ENCODE peak calls at places on chromosome 18, in four cellular contexts. One of them, this sample, is unnamed.

GRCh38 chr18:6363216-6363615 is 51.5 kb downstream of the L3MBTL4 start:
- DNase-seq in A549: no peak
- DNase-seq in GM12878: peak
- DNase-seq in HepG2: no peak
- DNase-seq in this sample: no peak

GRCh38 chr18:46793565-46793964 is 36.7 kb upstream of the ST8SIA5 start:
- DNase-seq in GM12878: no peak
- DNase-seq in HepG2: no peak
- DNase-seq in A549: no peak
- DNase-seq in this sample: no peak

GRCh38 chr18:76447268-76447890 is 47.7 kb downstream of the ZNF516 start:
- DNase-seq in GM12878: no peak
- DNase-seq in A549: no peak
- DNase-seq in HepG2: no peak
- DNase-seq in this sample: no peak

GRCh38 chr18:48957616-48958015 is 6.9 kb upstream of the SMAD7 start:
- DNase-seq in HepG2: no peak
- DNase-seq in GM12878: no peak
- DNase-seq in A549: no peak
- DNase-seq in this sample: no peak

GRCh38 chr18:68972176-68972575 is 174.3 kb downstream of the CCDC102B start:
- DNase-seq in HepG2: no peak
- DNase-seq in A549: no peak
- DNase-seq in GM12878: no peak
- DNase-seq in this sample: no peak

GRCh38 chr18:79935499-79935898 is 16.0 kb downstream of the SLC66A2 start:
- DNase-seq in A549: no peak
- DNase-seq in HepG2: no peak
- DNase-seq in GM12878: no peak
- DNase-seq in this sample: no peak

GRCh38 chr18:31876707-31877106 is 66.2 kb downstream of the TRAPPC8 start:
- DNase-seq in HepG2: no peak
- DNase-seq in GM12878: no peak
- DNase-seq in A549: no peak
- DNase-seq in this sample: no peak

GRCh38 chr18:12543697-12544096 is 114.2 kb downstream of the SPIRE1 start:
- DNase-seq in GM12878: no peak
- DNase-seq in HepG2: no peak
- DNase-seq in A549: no peak
- DNase-seq in this sample: no peak

GRCh38 chr18:47944972-47945843 is 14.7 kb upstream of the SMAD2 start:
- DNase-seq in GM12878: no peak
- DNase-seq in A549: no peak
- DNase-seq in HepG2: peak
- DNase-seq in this sample: no peak

GRCh38 chr18:74266161-74266560 is 25.6 kb downstream of the CYB5A start:
- DNase-seq in A549: no peak
- DNase-seq in HepG2: peak
- DNase-seq in GM12878: no peak
- DNase-seq in this sample: no peak

GRCh38 chr18:77131100-77131651 is 1.4 kb downstream of the MBP start:
- DNase-seq in A549: no peak
- DNase-seq in HepG2: no peak
- DNase-seq in GM12878: no peak
- DNase-seq in this sample: no peak

GRCh38 chr18:72460210-72460680 is 83.9 kb downstream of the CBLN2 start:
- DNase-seq in HepG2: no peak
- DNase-seq in GM12878: no peak
- DNase-seq in A549: no peak
- DNase-seq in this sample: no peak

GRCh38 chr18:77433076-77433475 is 183.4 kb downstream of the GALR1 start:
- DNase-seq in A549: no peak
- DNase-seq in HepG2: no peak
- DNase-seq in GM12878: no peak
- DNase-seq in this sample: no peak

GRCh38 chr18:76604642-76605240 is 109.7 kb upstream of the ZNF516 start:
- DNase-seq in A549: no peak
- DNase-seq in GM12878: no peak
- DNase-seq in HepG2: no peak
- DNase-seq in this sample: no peak

GRCh38 chr18:8773980-8774379 is 68.6 kb downstream of the MTCL1 start:
- DNase-seq in HepG2: no peak
- DNase-seq in GM12878: no peak
- DNase-seq in A549: no peak
- DNase-seq in this sample: no peak

GRCh38 chr18:63148449-63149199 is 170.9 kb downstream of the BCL2 start:
- DNase-seq in HepG2: no peak
- DNase-seq in GM12878: no peak
- DNase-seq in A549: no peak
- DNase-seq in this sample: no peak

GRCh38 chr18:48951448-48952286 is 902 bp upstream of the SMAD7 start:
- DNase-seq in A549: no peak
- DNase-seq in HepG2: peak
- DNase-seq in GM12878: no peak
- DNase-seq in this sample: peak

GRCh38 chr18:70373062-70373519 is 84.2 kb downstream of the SOCS6 start:
- DNase-seq in GM12878: no peak
- DNase-seq in HepG2: peak
- DNase-seq in A549: peak
- DNase-seq in this sample: no peak

GRCh38 chr18:51522821-51523220 is 325.3 kb upstream of the MEX3C start:
- DNase-seq in GM12878: no peak
- DNase-seq in A549: peak
- DNase-seq in HepG2: no peak
- DNase-seq in this sample: no peak

GRCh38 chr18:79740741-79741700 is 56.7 kb upstream of the KCNG2 start:
- DNase-seq in HepG2: no peak
- DNase-seq in A549: no peak
- DNase-seq in GM12878: no peak
- DNase-seq in this sample: no peak

GRCh38 chr18:25299426-25299825 is 52.5 kb downstream of the ZNF521 start:
- DNase-seq in HepG2: no peak
- DNase-seq in GM12878: no peak
- DNase-seq in A549: no peak
- DNase-seq in this sample: no peak

GRCh38 chr18:13436596-13436995 is 218.0 kb downstream of the LDLRAD4 start:
- DNase-seq in GM12878: no peak
- DNase-seq in HepG2: no peak
- DNase-seq in A549: no peak
- DNase-seq in this sample: no peak

GRCh38 chr18:55557211-55557610 is 30.8 kb downstream of the TCF4 start:
- DNase-seq in GM12878: no peak
- DNase-seq in A549: no peak
- DNase-seq in HepG2: no peak
- DNase-seq in this sample: peak

GRCh38 chr18:79486356-79487197 is 90.8 kb downstream of the NFATC1 start:
- DNase-seq in A549: no peak
- DNase-seq in HepG2: no peak
- DNase-seq in GM12878: no peak
- DNase-seq in this sample: no peak

GRCh38 chr18:40019797-40020392 is 1935.1 kb upstream of the PIK3C3 start:
- DNase-seq in A549: no peak
- DNase-seq in HepG2: no peak
- DNase-seq in GM12878: no peak
- DNase-seq in this sample: no peak

GRCh38 chr18:78407456-78407823 is 572.2 kb upstream of the SALL3 start:
- DNase-seq in A549: no peak
- DNase-seq in GM12878: no peak
- DNase-seq in HepG2: no peak
- DNase-seq in this sample: no peak

GRCh38 chr18:33372442-33372841 is 68.1 kb downstream of the CCDC178 start:
- DNase-seq in A549: no peak
- DNase-seq in GM12878: no peak
- DNase-seq in HepG2: no peak
- DNase-seq in this sample: no peak

GRCh38 chr18:33578371-33579146 is 540 bp downstream of the ASXL3 start:
- DNase-seq in A549: no peak
- DNase-seq in GM12878: no peak
- DNase-seq in HepG2: peak
- DNase-seq in this sample: no peak

GRCh38 chr18:66193938-66194337 is 410.0 kb downstream of the CDH19 start:
- DNase-seq in A549: no peak
- DNase-seq in HepG2: no peak
- DNase-seq in GM12878: no peak
- DNase-seq in this sample: no peak

GRCh38 chr18:32049393-32050161 is 31.0 kb downstream of the RNF125 start:
- DNase-seq in GM12878: no peak
- DNase-seq in A549: no peak
- DNase-seq in HepG2: no peak
- DNase-seq in this sample: no peak

DNA sequence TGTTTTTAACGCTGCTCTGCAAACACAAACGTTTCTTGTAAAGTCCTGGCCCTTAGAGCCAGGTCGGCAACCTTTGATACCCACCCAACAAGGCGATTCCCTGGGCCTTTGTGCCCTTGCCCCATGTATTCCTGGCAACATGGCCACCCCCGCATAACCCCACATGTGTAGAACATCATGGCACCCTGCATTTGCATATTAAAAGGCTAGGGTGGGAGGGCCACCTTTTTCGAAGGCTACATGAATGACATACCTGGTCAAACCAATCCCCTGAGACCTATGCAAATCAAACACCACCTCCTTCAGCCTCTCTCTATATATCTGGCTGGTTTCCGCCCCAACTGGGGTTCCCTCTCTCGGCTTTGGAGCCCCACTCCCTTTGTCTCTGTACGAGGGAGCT is 105.2 kb downstream of the MYO5B start:
- DNase-seq in HepG2: no peak
- DNase-seq in A549: no peak
- DNase-seq in GM12878: no peak
- DNase-seq in this sample: no peak
- TF ChIP-seq PBX3 in HepG2: no peak
- TF ChIP-seq PBX3 in A549: no peak
- TF ChIP-seq PBX3 in GM12878: no peak
- TF ChIP-seq PBX3 in this sample: no peak

GRCh38 chr18:23398401-23398800 is 54.7 kb upstream of the RIOK3 start:
- DNase-seq in GM12878: no peak
- DNase-seq in A549: no peak
- DNase-seq in HepG2: no peak
- DNase-seq in this sample: no peak

GRCh38 chr18:23399067-23399466 is 54.0 kb upstream of the RIOK3 start:
- DNase-seq in A549: no peak
- DNase-seq in GM12878: no peak
- DNase-seq in HepG2: no peak
- DNase-seq in this sample: no peak

GRCh38 chr18:23400918-23401317 is 52.2 kb upstream of the RIOK3 start:
- DNase-seq in GM12878: no peak
- DNase-seq in A549: no peak
- DNase-seq in HepG2: no peak
- DNase-seq in this sample: no peak

GRCh38 chr18:23403310-23403709 is 49.8 kb upstream of the RIOK3 start:
- DNase-seq in A549: no peak
- DNase-seq in HepG2: no peak
- DNase-seq in GM12878: no peak
- DNase-seq in this sample: no peak

GRCh38 chr18:23401400-23402347 is 51.4 kb upstream of the RIOK3 start:
- DNase-seq in A549: no peak
- DNase-seq in HepG2: peak
- DNase-seq in GM12878: no peak
- DNase-seq in this sample: no peak
- TF ChIP-seq PBX3 in A549: no peak
- TF ChIP-seq PBX3 in HepG2: no peak
- TF ChIP-seq PBX3 in GM12878: no peak
- TF ChIP-seq PBX3 in this sample: no peak

GRCh38 chr18:9965711-9966624 is 52.2 kb downstream of the VAPA start:
- DNase-seq in GM12878: no peak
- DNase-seq in A549: no peak
- DNase-seq in HepG2: no peak
- DNase-seq in this sample: no peak
- TF ChIP-seq PBX3 in GM12878: no peak
- TF ChIP-seq PBX3 in A549: no peak
- TF ChIP-seq PBX3 in HepG2: no peak
- TF ChIP-seq PBX3 in this sample: no peak

GRCh38 chr18:44170208-44170880 is 510.3 kb upstream of the SETBP1 start:
- DNase-seq in HepG2: no peak
- DNase-seq in GM12878: no peak
- DNase-seq in A549: no peak
- DNase-seq in this sample: no peak
- TF ChIP-seq PBX3 in HepG2: no peak
- TF ChIP-seq PBX3 in GM12878: no peak
- TF ChIP-seq PBX3 in A549: no peak
- TF ChIP-seq PBX3 in this sample: no peak

DNA sequence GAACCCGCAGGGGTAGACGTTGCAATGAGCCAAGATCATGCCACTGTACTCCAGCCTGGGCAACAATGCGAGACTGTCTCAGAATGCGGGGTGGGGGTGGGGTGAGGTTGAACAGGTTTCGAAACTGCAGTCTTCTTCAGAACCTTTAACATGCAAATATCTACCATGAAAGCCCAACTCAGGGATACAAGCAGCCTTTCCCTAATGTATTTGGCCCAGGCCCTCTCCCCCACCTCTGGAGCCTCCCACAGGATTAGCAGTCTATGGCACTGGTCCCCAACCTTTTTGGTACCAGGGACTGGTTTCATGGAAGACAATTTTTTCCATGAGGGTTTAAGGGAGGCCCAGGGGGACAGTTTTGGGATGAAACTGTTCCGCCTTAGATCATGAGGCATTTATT is 53.5 kb downstream of the CCBE1 start:
- DNase-seq in GM12878: no peak
- DNase-seq in HepG2: no peak
- DNase-seq in A549: no peak
- DNase-seq in this sample: no peak
- TF ChIP-seq PBX3 in GM12878: no peak
- TF ChIP-seq PBX3 in HepG2: no peak
- TF ChIP-seq PBX3 in A549: no peak
- TF ChIP-seq PBX3 in this sample: no peak

DNA sequence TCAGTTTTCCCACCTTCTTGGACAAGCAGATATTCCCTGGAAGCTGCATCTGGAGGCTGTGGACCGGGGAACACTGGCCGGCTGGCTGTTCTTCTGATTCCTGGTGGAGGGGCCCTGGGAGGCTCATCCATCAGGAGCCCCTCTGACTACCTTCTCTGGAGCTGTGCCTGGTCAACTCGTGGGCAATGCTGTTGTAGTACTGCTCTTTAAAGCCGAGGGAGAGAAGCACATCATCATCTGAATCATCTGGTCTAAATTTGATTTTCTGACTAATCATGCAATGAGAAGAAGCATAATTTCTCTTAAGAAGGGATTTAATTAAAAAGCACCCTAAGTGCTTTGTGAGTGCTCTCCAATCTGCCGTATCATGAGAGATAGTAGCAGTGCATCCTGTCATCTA is 229.5 kb downstream of the FHOD3 start:
- DNase-seq in GM12878: no peak
- DNase-seq in HepG2: no peak
- DNase-seq in A549: no peak
- DNase-seq in this sample: no peak
- TF ChIP-seq PBX3 in GM12878: no peak
- TF ChIP-seq PBX3 in HepG2: no peak
- TF ChIP-seq PBX3 in A549: no peak
- TF ChIP-seq PBX3 in this sample: no peak

This sample was measured in SK-N-SH.